ENCODE peak calls at places on chromosome X, in four cellular contexts. U is stimulated activated CD4-positive, alpha-beta T cell treated with anti-CD3 and anti-CD28 coated beads, Interleukin-12 subunit alpha, Interleukin-12 subunit beta, amount 100 ng/mL, for 24 hours; E is stimulated activated CD8-positive, alpha-beta memory T cell treated with anti-CD3 and anti-CD28 coated beads, Interleukin-7, amount 100 ng/mL, for 4 hours; M is amniotic epithelial cell. W is an unnamed sample.
A peak's percentile ranks its signal among the peaks of the same experiment; 100 is the strongest.

GRCh38 chrX:18875256-18875878 is 108.5 kb downstream of the PHKA2 start:
- DNase-seq in U (no peak), E (no peak), M (no peak), W (no peak)

GRCh38 chrX:39308126-39308525 is 506.9 kb downstream of the MID1IP1 start:
- DNase-seq in U (no peak), E (no peak), M (peak; percentile 29), W (no peak)

GRCh38 chrX:118534716-118535493 is 39.3 kb downstream of the DOCK11 start:
- DNase-seq in U (no peak), E (no peak), M (no peak), W (no peak)

GRCh38 chrX:90617710-90618325 is 696.1 kb downstream of the TGIF2LX start:
- DNase-seq in U (no peak), E (no peak), M (no peak), W (no peak)

GRCh38 chrX:17744896-17745523 is 7.7 kb downstream of the SCML1 start:
- DNase-seq in U (no peak), E (no peak), M (no peak), W (no peak)

GRCh38 chrX:71053217-71053621 is 14.9 kb downstream of the SNX12 start:
- DNase-seq in U (no peak), E (no peak), M (peak; percentile 57), W (no peak)

GRCh38 chrX:21723814-21724213 is 34.1 kb downstream of the SMPX start:
- DNase-seq in U (no peak), E (no peak), M (no peak), W (no peak)

GRCh38 chrX:10582945-10583344 is 37.4 kb downstream of the MID1 start:
- DNase-seq in U (no peak), E (no peak), M (peak; percentile 60), W (no peak)

GRCh38 chrX:107117993-107118321 is 665 bp downstream of the RBM41 start:
- DNase-seq in U (no peak), E (no peak), M (no peak), W (no peak)

GRCh38 chrX:94961730-94962129 is 1287.7 kb downstream of the FAM133A start:
- DNase-seq in U (no peak), E (no peak), M (no peak), W (no peak)